ENCODE peak calls at places on chromosomes 2 and 18, in seven cellular contexts. One of them, this sample, is unnamed. For H3K4me1, the result is how much of the 10 kb centered on the place peaks cover.

GRCh38 chr18:26307161-26307773 is 81.0 kb downstream of the TAF4B start:
- DNase-seq in adipocyte: peak
- DNase-seq in testis: peak
- DNase-seq in stomach: no peak
- DNase-seq in MM.1S: peak
- DNase-seq in K562: peak
- DNase-seq in fibroblast of lung: peak
- DNase-seq in this sample: peak

GRCh38 chr18:6566338-6566911 is 151.7 kb upstream of the L3MBTL4 start:
- DNase-seq in stomach: no peak
- DNase-seq in K562: no peak
- DNase-seq in adipocyte: no peak
- DNase-seq in fibroblast of lung: no peak
- DNase-seq in MM.1S: no peak
- DNase-seq in testis: no peak
- DNase-seq in this sample: no peak

GRCh38 chr2:149732001-149732685 is 144.6 kb upstream of the MMADHC start:
- DNase-seq in stomach: no peak
- DNase-seq in fibroblast of lung: peak
- DNase-seq in MM.1S: no peak
- DNase-seq in adipocyte: no peak
- DNase-seq in K562: no peak
- DNase-seq in testis: no peak
- DNase-seq in this sample: no peak

GRCh38 chr2:10765914-10766313 is 44.5 kb downstream of the ATP6V1C2 start:
- DNase-seq in adipocyte: no peak
- DNase-seq in stomach: no peak
- DNase-seq in MM.1S: no peak
- DNase-seq in testis: no peak
- DNase-seq in K562: no peak
- DNase-seq in fibroblast of lung: no peak
- DNase-seq in this sample: no peak

GRCh38 chr2:182503886-182504285 is 77.0 kb upstream of the PDE1A start:
- DNase-seq in adipocyte: peak
- DNase-seq in stomach: no peak
- DNase-seq in testis: no peak
- DNase-seq in fibroblast of lung: peak
- DNase-seq in MM.1S: no peak
- DNase-seq in K562: no peak
- DNase-seq in this sample: no peak

GRCh38 chr2:10097352-10098148 is 17.3 kb upstream of the CYS1 start:
- DNase-seq in adipocyte: peak
- DNase-seq in testis: peak
- DNase-seq in stomach: peak
- DNase-seq in K562: peak
- DNase-seq in fibroblast of lung: peak
- DNase-seq in MM.1S: peak
- DNase-seq in this sample: peak

GRCh38 chr2:25349397-25349796 is 7.7 kb upstream of the DNMT3A start:
- DNase-seq in fibroblast of lung: peak
- DNase-seq in testis: no peak
- DNase-seq in MM.1S: no peak
- DNase-seq in stomach: no peak
- DNase-seq in adipocyte: peak
- DNase-seq in K562: no peak
- DNase-seq in this sample: no peak

GRCh38 chr2:200356794-200357472 is 50.4 kb downstream of the SPATS2L start:
- DNase-seq in K562: no peak
- DNase-seq in MM.1S: no peak
- DNase-seq in stomach: no peak
- DNase-seq in testis: no peak
- DNase-seq in fibroblast of lung: peak
- DNase-seq in adipocyte: peak
- DNase-seq in this sample: no peak

GRCh38 chr2:20815216-20815615 is 7.7 kb downstream of the LDAH start:
- DNase-seq in testis: no peak
- DNase-seq in MM.1S: no peak
- DNase-seq in fibroblast of lung: no peak
- DNase-seq in K562: no peak
- DNase-seq in adipocyte: no peak
- DNase-seq in stomach: no peak
- DNase-seq in this sample: no peak

GRCh38 chr2:118091140-118091478 is 2.8 kb downstream of the INSIG2 start:
- DNase-seq in stomach: no peak
- DNase-seq in adipocyte: no peak
- DNase-seq in K562: no peak
- DNase-seq in MM.1S: no peak
- DNase-seq in fibroblast of lung: no peak
- DNase-seq in testis: no peak
- DNase-seq in this sample: no peak
- H3K4me1 ChIP-seq in stomach: under half
- H3K4me1 ChIP-seq in adipocyte: under half
- H3K4me1 ChIP-seq in K562: under half
- H3K4me1 ChIP-seq in MM.1S: under half
- H3K4me1 ChIP-seq in fibroblast of lung: under half
- H3K4me1 ChIP-seq in testis: under half
- H3K4me1 ChIP-seq in this sample: under half

GRCh38 chr2:128313076-128313836 is 5.4 kb downstream of the HS6ST1 start:
- DNase-seq in adipocyte: peak
- DNase-seq in fibroblast of lung: no peak
- DNase-seq in K562: no peak
- DNase-seq in stomach: peak
- DNase-seq in testis: peak
- DNase-seq in MM.1S: no peak
- DNase-seq in this sample: no peak
- H3K4me1 ChIP-seq in adipocyte: under half
- H3K4me1 ChIP-seq in fibroblast of lung: under half
- H3K4me1 ChIP-seq in K562: under half
- H3K4me1 ChIP-seq in stomach: half or more
- H3K4me1 ChIP-seq in testis: half or more
- H3K4me1 ChIP-seq in MM.1S: under half
- H3K4me1 ChIP-seq in this sample: under half

GRCh38 chr2:85151026-85151425 is 17.8 kb downstream of the TCF7L1 start:
- DNase-seq in MM.1S: no peak
- DNase-seq in testis: no peak
- DNase-seq in adipocyte: no peak
- DNase-seq in fibroblast of lung: no peak
- DNase-seq in stomach: no peak
- DNase-seq in K562: no peak
- DNase-seq in this sample: no peak
- H3K4me1 ChIP-seq in MM.1S: under half
- H3K4me1 ChIP-seq in testis: under half
- H3K4me1 ChIP-seq in adipocyte: under half
- H3K4me1 ChIP-seq in fibroblast of lung: under half
- H3K4me1 ChIP-seq in stomach: under half
- H3K4me1 ChIP-seq in K562: under half
- H3K4me1 ChIP-seq in this sample: under half

GRCh38 chr2:133790706-133791105 is 222.4 kb upstream of the NCKAP5 start:
- DNase-seq in adipocyte: no peak
- DNase-seq in MM.1S: no peak
- DNase-seq in K562: no peak
- DNase-seq in fibroblast of lung: no peak
- DNase-seq in testis: no peak
- DNase-seq in stomach: no peak
- DNase-seq in this sample: no peak
- H3K4me1 ChIP-seq in adipocyte: under half
- H3K4me1 ChIP-seq in MM.1S: under half
- H3K4me1 ChIP-seq in K562: under half
- H3K4me1 ChIP-seq in fibroblast of lung: under half
- H3K4me1 ChIP-seq in testis: under half
- H3K4me1 ChIP-seq in stomach: under half
- H3K4me1 ChIP-seq in this sample: under half

DNA sequence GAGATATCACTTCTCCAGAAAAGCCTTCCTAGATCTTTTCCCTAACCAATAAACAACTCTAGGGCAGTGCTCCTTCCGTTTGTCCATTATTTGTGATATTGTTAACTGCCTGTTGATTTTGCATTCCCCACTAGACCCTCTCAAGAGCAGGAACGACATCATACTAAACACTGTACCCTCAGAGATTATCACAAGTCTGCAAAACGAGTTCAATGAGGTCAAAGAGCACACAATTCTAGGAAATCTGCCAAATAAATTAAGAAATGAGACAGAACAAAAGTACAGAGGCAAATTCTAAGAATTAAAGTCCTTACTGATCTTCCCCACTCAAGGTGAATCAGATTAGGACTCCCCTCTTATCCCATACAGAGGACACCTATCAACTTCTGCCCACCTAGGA is 7.6 kb downstream of the RTTN start:
- DNase-seq in adipocyte: no peak
- DNase-seq in testis: no peak
- DNase-seq in MM.1S: no peak
- DNase-seq in K562: no peak
- DNase-seq in fibroblast of lung: no peak
- DNase-seq in stomach: no peak
- DNase-seq in this sample: no peak
- H3K4me1 ChIP-seq in adipocyte: under half
- H3K4me1 ChIP-seq in testis: under half
- H3K4me1 ChIP-seq in MM.1S: under half
- H3K4me1 ChIP-seq in K562: under half
- H3K4me1 ChIP-seq in fibroblast of lung: under half
- H3K4me1 ChIP-seq in stomach: under half
- H3K4me1 ChIP-seq in this sample: under half

GRCh38 chr2:86482034-86482433 is 40.9 kb downstream of the KDM3A start:
- DNase-seq in adipocyte: peak
- DNase-seq in K562: no peak
- DNase-seq in testis: no peak
- DNase-seq in stomach: no peak
- DNase-seq in MM.1S: peak
- DNase-seq in fibroblast of lung: no peak
- DNase-seq in this sample: no peak
- H3K4me1 ChIP-seq in adipocyte: half or more
- H3K4me1 ChIP-seq in K562: under half
- H3K4me1 ChIP-seq in testis: under half
- H3K4me1 ChIP-seq in stomach: under half
- H3K4me1 ChIP-seq in MM.1S: under half
- H3K4me1 ChIP-seq in fibroblast of lung: under half
- H3K4me1 ChIP-seq in this sample: under half

DNA sequence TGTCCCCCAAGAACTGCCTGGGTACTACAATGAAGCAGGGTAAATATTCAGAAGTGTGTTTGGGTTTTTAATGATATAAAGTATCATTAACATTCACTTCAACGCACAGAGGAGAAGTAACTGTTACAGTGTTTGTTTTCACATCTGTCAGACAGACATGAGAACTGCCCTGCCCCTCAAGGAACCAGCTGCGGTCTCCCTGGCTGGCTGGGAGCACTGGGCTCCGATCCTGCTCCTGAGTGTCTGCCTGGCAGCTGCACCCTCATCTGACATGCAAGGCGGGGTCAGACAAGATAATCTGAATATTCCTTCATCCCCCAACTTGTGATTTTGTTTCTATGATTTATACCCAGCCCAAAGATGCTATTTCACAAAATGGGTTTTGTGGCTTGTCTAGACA is 75.5 kb downstream of the MBP start:
- DNase-seq in fibroblast of lung: peak
- DNase-seq in MM.1S: no peak
- DNase-seq in stomach: no peak
- DNase-seq in adipocyte: no peak
- DNase-seq in K562: no peak
- DNase-seq in testis: peak
- DNase-seq in this sample: no peak
- H3K4me1 ChIP-seq in fibroblast of lung: under half
- H3K4me1 ChIP-seq in MM.1S: under half
- H3K4me1 ChIP-seq in stomach: half or more
- H3K4me1 ChIP-seq in adipocyte: under half
- H3K4me1 ChIP-seq in K562: under half
- H3K4me1 ChIP-seq in testis: under half
- H3K4me1 ChIP-seq in this sample: half or more

DNA sequence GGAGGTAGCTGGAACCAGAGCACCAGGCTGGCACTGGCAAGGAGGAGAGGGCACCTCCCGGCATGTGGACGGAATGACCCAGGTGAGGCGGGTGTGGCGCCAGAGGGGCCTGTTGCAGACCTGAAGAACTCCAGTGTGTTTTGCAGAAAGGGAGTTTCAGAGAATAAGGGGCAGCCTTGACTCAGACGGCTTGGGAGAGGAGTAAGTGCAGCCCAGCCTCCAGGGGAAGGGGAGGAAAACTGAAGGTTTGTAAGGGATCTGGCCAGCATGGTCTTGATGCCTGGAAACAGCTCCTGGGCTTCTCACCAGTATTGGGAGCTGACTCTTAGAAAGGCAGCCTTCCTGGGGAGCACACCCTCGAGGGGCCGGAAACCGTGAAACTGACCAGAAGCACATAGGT is 101.1 kb downstream of the AGAP1 start:
- DNase-seq in testis: no peak
- DNase-seq in adipocyte: no peak
- DNase-seq in fibroblast of lung: no peak
- DNase-seq in K562: no peak
- DNase-seq in MM.1S: no peak
- DNase-seq in stomach: no peak
- DNase-seq in this sample: no peak
- H3K4me1 ChIP-seq in testis: under half
- H3K4me1 ChIP-seq in adipocyte: under half
- H3K4me1 ChIP-seq in fibroblast of lung: under half
- H3K4me1 ChIP-seq in K562: under half
- H3K4me1 ChIP-seq in MM.1S: under half
- H3K4me1 ChIP-seq in stomach: under half
- H3K4me1 ChIP-seq in this sample: under half

DNA sequence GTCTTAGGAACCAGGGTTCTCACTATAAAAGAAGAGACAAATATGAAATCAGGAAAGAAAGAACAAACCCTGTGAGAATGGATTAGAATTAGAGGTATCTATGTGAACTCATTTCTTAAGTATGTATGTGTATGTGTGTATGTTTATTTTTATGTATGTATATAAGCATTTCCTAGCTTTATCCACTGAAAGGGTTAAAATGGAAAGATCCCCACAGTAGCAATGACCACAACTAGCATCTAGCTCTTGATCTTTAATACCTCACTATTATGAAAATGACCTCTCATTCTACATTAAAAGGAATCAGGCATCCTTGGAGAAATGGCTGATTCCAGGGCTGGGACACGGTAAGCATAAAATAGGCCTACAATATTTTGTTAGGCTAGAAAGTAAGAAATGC is 31.6 kb downstream of the RTN4 start:
- DNase-seq in adipocyte: no peak
- DNase-seq in stomach: no peak
- DNase-seq in fibroblast of lung: no peak
- DNase-seq in MM.1S: no peak
- DNase-seq in testis: no peak
- DNase-seq in K562: no peak
- DNase-seq in this sample: no peak
- H3K4me1 ChIP-seq in adipocyte: half or more
- H3K4me1 ChIP-seq in stomach: under half
- H3K4me1 ChIP-seq in fibroblast of lung: under half
- H3K4me1 ChIP-seq in MM.1S: under half
- H3K4me1 ChIP-seq in testis: under half
- H3K4me1 ChIP-seq in K562: under half
- H3K4me1 ChIP-seq in this sample: under half

This sample was measured in OCI-LY7.